ENCODE peak calls at places on chromosome 1, in six cellular contexts. D, M, B, J, T and I are unnamed samples.

GRCh38 chr1:213376862-213377372 is 325.9 kb downstream of the RPS6KC1 start:
- DNase-seq in J (peak; percentile 3), M (no peak), T (no peak), B (peak; percentile 11), D (no peak), I (no peak)

GRCh38 chr1:3375256-3375655 is 79.2 kb upstream of the ARHGEF16 start:
- DNase-seq in T (no peak), M (no peak), J (peak; percentile 34), D (no peak), B (no peak), I (no peak)

GRCh38 chr1:186530104-186530503 is 69.2 kb upstream of the PDC start:
- DNase-seq in B (no peak), J (peak; percentile 15), D (no peak), T (no peak), M (no peak), I (no peak)

GRCh38 chr1:48500541-48501440 is 28.8 kb upstream of the SPATA6 start:
- DNase-seq in M (no peak), B (no peak), T (no peak), J (no peak), D (no peak), I (no peak)

GRCh38 chr1:88730132-88730675 is 46.1 kb downstream of the PKN2 start:
- DNase-seq in M (no peak), B (no peak), T (no peak), D (no peak), J (no peak), I (no peak)

GRCh38 chr1:206544562-206545257 is 37.4 kb downstream of the RASSF5 start:
- DNase-seq in D (peak; percentile 14), B (peak; percentile 91), M (peak; percentile 68), J (peak; percentile 40), T (peak; percentile 80), I (peak; percentile 89)

GRCh38 chr1:16189003-16189402 is 23.4 kb downstream of the ARHGEF19 start:
- DNase-seq in M (no peak), B (no peak), J (no peak), D (no peak), T (no peak), I (peak; percentile 85)

GRCh38 chr1:35120458-35121133 is 41.4 kb downstream of the ZMYM1 start:
- DNase-seq in B (no peak), M (peak; percentile 15), T (peak; percentile 27), J (no peak), D (no peak), I (no peak)

GRCh38 chr1:232047473-232047872 is 420.9 kb downstream of the DISC1 start:
- DNase-seq in B (no peak), T (no peak), M (no peak), J (no peak), D (no peak), I (peak; percentile 53)

GRCh38 chr1:226838456-226838855 is 32.0 kb upstream of the PSEN2 start:
- DNase-seq in M (no peak), D (no peak), J (no peak), T (no peak), B (no peak), I (no peak)

GRCh38 chr1:32104127-32104526 is 3.7 kb upstream of the KPNA6 start:
- DNase-seq in T (no peak), D (no peak), J (no peak), M (no peak), B (no peak), I (no peak)

GRCh38 chr1:69120828-69121227 is 446.9 kb upstream of the LRRC7 start:
- DNase-seq in B (no peak), J (no peak), D (no peak), M (no peak), T (no peak), I (no peak)

GRCh38 chr1:71228727-71229371 is 148.0 kb upstream of the ZRANB2 start:
- DNase-seq in D (no peak), T (no peak), M (no peak), B (no peak), J (no peak), I (no peak)

GRCh38 chr1:32339363-32339978 is 3.4 kb upstream of the MARCKSL1 start:
- DNase-seq in M (no peak), T (no peak), J (peak; percentile 47), D (no peak), B (no peak), I (no peak)

GRCh38 chr1:211621471-211622198 is 42.7 kb upstream of the SLC30A1 start:
- DNase-seq in J (no peak), B (no peak), T (no peak), D (no peak), M (peak; percentile 33), I (no peak)

GRCh38 chr1:208851376-208851775 is 607.2 kb upstream of the PLXNA2 start:
- DNase-seq in B (no peak), J (no peak), D (no peak), T (no peak), M (no peak), I (no peak)

GRCh38 chr1:15090373-15090772 is 63.2 kb upstream of the TMEM51 start:
- DNase-seq in B (peak; percentile 91), D (no peak), T (peak; percentile 95), J (no peak), M (no peak), I (no peak)

GRCh38 chr1:66386712-66387111 is 147.2 kb upstream of the SGIP1 start:
- DNase-seq in J (peak; percentile 29), D (no peak), T (no peak), B (no peak), M (no peak), I (peak; percentile 15)

GRCh38 chr1:91846007-91846620 is 39.8 kb downstream of the TGFBR3 start:
- DNase-seq in D (peak; percentile 57), J (peak; percentile 41), B (peak; percentile 48), T (peak; percentile 27), M (no peak), I (peak; percentile 91)

GRCh38 chr1:1306070-1306660 is 1.6 kb downstream of the ACAP3 start:
- DNase-seq in D (no peak), T (no peak), M (no peak), B (no peak), J (no peak), I (no peak)

GRCh38 chr1:99465176-99465900 is 180.6 kb upstream of the PALMD start:
- DNase-seq in M (no peak), T (no peak), D (peak; percentile 96), B (no peak), J (peak; percentile 45), I (peak; percentile 65)

GRCh38 chr1:1440941-1441888 is 5.7 kb downstream of the VWA1 start:
- DNase-seq in T (peak; percentile 61), M (peak; percentile 43), J (no peak), D (no peak), B (peak; percentile 70), I (peak; percentile 42)

GRCh38 chr1:76035053-76035452 is 39.5 kb upstream of the ST6GALNAC3 start:
- DNase-seq in B (peak; percentile 17), M (no peak), D (no peak), J (no peak), T (no peak), I (peak; percentile 12)

GRCh38 chr1:241167121-241167619 is 189.8 kb downstream of the RGS7 start:
- DNase-seq in M (no peak), D (no peak), J (no peak), T (no peak), B (no peak), I (no peak)

GRCh38 chr1:169024800-169025253 is 81.7 kb upstream of the ATP1B1 start:
- DNase-seq in T (no peak), B (no peak), D (no peak), M (no peak), J (no peak), I (no peak)

GRCh38 chr1:145872421-145872891 is 13.2 kb downstream of the ANKRD35 start:
- DNase-seq in J (peak; percentile 17), T (peak; percentile 45), B (no peak), M (peak; percentile 66), D (no peak), I (no peak)

GRCh38 chr1:182430263-182431068 is 19.5 kb upstream of the RGSL1 start:
- DNase-seq in D (no peak), B (no peak), M (no peak), J (no peak), T (no peak), I (no peak)

GRCh38 chr1:81832573-81832972 is 31.8 kb downstream of the ADGRL2 start:
- DNase-seq in D (no peak), J (peak; percentile 85), M (no peak), T (no peak), B (no peak), I (peak; percentile 23)

GRCh38 chr1:116465845-116466685 is 93.0 kb downstream of the ATP1A1 start:
- DNase-seq in D (no peak), B (no peak), M (no peak), J (no peak), T (no peak), I (no peak)

GRCh38 chr1:150568567-150568966 is 10.8 kb downstream of the MCL1 start:
- DNase-seq in D (no peak), J (no peak), T (no peak), M (no peak), B (no peak), I (no peak)

GRCh38 chr1:30816211-30817082 is 58.9 kb upstream of the LAPTM5 start:
- DNase-seq in B (peak; percentile 38), T (no peak), J (peak; percentile 85), M (peak; percentile 44), D (peak; percentile 79), I (peak; percentile 80)

GRCh38 chr1:40301066-40301465 is 16.0 kb downstream of the COL9A2 start:
- DNase-seq in J (no peak), M (no peak), T (no peak), D (no peak), B (no peak), I (no peak)

DNA sequence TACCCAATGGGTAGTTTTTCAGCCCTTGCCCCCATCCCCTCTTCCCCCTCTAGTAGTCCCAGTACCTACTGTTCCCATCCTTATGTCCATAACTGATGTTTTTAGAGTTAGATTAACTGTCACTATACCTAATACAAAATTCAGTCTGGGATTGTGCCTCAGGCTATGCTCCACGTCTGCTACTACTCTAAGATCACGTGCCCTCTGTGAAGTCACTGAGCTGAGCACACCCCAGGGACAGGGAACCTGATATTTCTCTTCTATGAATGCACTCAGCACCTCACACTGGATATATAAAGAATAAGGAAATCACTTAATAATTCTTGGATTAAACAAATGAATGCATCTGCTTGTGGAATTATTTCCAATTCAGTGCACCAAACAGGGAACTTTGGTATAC is 308.0 kb downstream of the SMYD3 start:
- DNase-seq in D (no peak), T (no peak), J (no peak), M (no peak), B (no peak), I (no peak)
- TF ChIP-seq CTCF in D (no peak), T (no peak), J (no peak), M (no peak), B (no peak), I (no peak)

GRCh38 chr1:6472391-6472790 is 6.4 kb upstream of the TNFRSF25 start:
- DNase-seq in T (no peak), M (no peak), J (no peak), B (peak; percentile 54), D (no peak), I (no peak)
- TF ChIP-seq CTCF in T (no peak), M (peak; percentile 7), J (peak; percentile 49), B (peak; percentile 28), D (peak; percentile 37), I (peak; percentile 22)

GRCh38 chr1:171929121-171929520 is 87.8 kb downstream of the DNM3 start:
- DNase-seq in D (no peak), T (no peak), B (no peak), J (no peak), M (no peak), I (no peak)
- TF ChIP-seq CTCF in D (peak; percentile 29), T (no peak), B (no peak), J (no peak), M (no peak), I (peak; percentile 11)

GRCh38 chr1:8739377-8739776 is 78.1 kb downstream of the RERE start:
- DNase-seq in D (no peak), T (no peak), B (no peak), J (no peak), M (no peak), I (no peak)
- TF ChIP-seq CTCF in D (peak; percentile 20), T (no peak), B (no peak), J (no peak), M (no peak), I (no peak)